ENCODE peak calls at places on chromosomes 12 and 14, in seven cellular contexts. D is stimulated activated CD4-positive, alpha-beta T cell treated with anti-CD3 and anti-CD28 coated beads, Interleukin-4, amount 100 ng/mL, for 4 hours; P is NCI-H1092; N is stimulated activated CD8-positive, alpha-beta memory T cell treated with anti-CD3 and anti-CD28 coated beads, Interleukin-7, amount 100 ng/mL, for 1 hour; E is AG10803; F is CD4-positive, CD25-positive, alpha-beta regulatory T cell; W is gastrocnemius medialis. J is an unnamed sample.

GRCh38 chr12:28699029-28699428 is 450.0 kb upstream of the FAR2 start:
- DNase-seq in F (no peak), N (no peak), W (no peak), D (no peak), P (no peak), E (peak; percentile 25), J (no peak)

GRCh38 chr12:55068416-55069010 is 48.7 kb downstream of the NEUROD4 start:
- DNase-seq in E (peak; percentile 56), N (no peak), P (peak; percentile 65), D (no peak), W (no peak), F (no peak), J (peak; percentile 82)

GRCh38 chr12:89901319-89901718 is 192.7 kb upstream of the ATP2B1 start:
- DNase-seq in E (no peak), W (no peak), P (no peak), F (no peak), N (no peak), D (no peak), J (no peak)

GRCh38 chr12:51345681-51346080 is 798 bp downstream of the CELA1 start:
- DNase-seq in P (no peak), W (no peak), E (no peak), F (no peak), N (no peak), D (no peak), J (no peak)

GRCh38 chr12:13962699-13963098 is 18.7 kb downstream of the GRIN2B start:
- DNase-seq in P (no peak), N (no peak), E (no peak), W (no peak), D (no peak), F (no peak), J (no peak)

GRCh38 chr12:105107176-105107496 is 395 bp upstream of the WASHC4 start:
- DNase-seq in E (peak; percentile 52), W (no peak), F (no peak), N (no peak), P (no peak), D (no peak), J (peak; percentile 66)

GRCh38 chr12:108133482-108133881 is 4.4 kb downstream of the WSCD2 start:
- DNase-seq in P (no peak), N (no peak), E (no peak), D (no peak), W (no peak), F (no peak), J (no peak)

GRCh38 chr12:8449293-8449944 is 6.3 kb upstream of the CLEC6A start:
- DNase-seq in F (no peak), N (no peak), W (no peak), E (no peak), D (no peak), P (no peak), J (no peak)

GRCh38 chr12:108788911-108789310 is 57.6 kb upstream of the CORO1C start:
- DNase-seq in E (no peak), F (no peak), N (no peak), W (no peak), D (no peak), P (no peak), J (no peak)

GRCh38 chr14:50773632-50774541 is 57.1 kb downstream of the NIN start:
- DNase-seq in W (peak; percentile 53), N (no peak), P (no peak), E (peak; percentile 53), D (no peak), F (no peak), J (peak; percentile 64)

GRCh38 chr14:57266060-57266459 is 2.6 kb downstream of the EXOC5 start:
- DNase-seq in W (no peak), F (no peak), E (peak; percentile 17), P (no peak), D (no peak), N (no peak), J (no peak)

GRCh38 chr12:132444957-132445883 is 44.7 kb upstream of the FBRSL1 start:
- DNase-seq in N (peak; percentile 33), D (peak; percentile 79), W (peak; percentile 23), E (no peak), P (no peak), F (peak; percentile 52), J (no peak)

GRCh38 chr12:55972045-55972843 is 1.6 kb upstream of the RAB5B start:
- DNase-seq in P (no peak), N (no peak), D (no peak), E (peak; percentile 68), F (no peak), W (no peak), J (peak; percentile 65)

GRCh38 chr14:30243805-30244204 is 315.2 kb upstream of the G2E3 start:
- DNase-seq in E (peak; percentile 61), D (no peak), N (no peak), P (no peak), F (no peak), W (no peak), J (peak; percentile 64)

GRCh38 chr12:104782296-104782695 is 175.8 kb downstream of the SLC41A2 start:
- DNase-seq in W (no peak), P (no peak), N (no peak), F (no peak), D (no peak), E (no peak), J (no peak)

GRCh38 chr14:51619551-51619950 is 32.2 kb upstream of the FRMD6 start:
- DNase-seq in P (no peak), W (no peak), F (no peak), N (no peak), E (no peak), D (no peak), J (no peak)

GRCh38 chr14:102775855-102776760 is 1.1 kb upstream of the TRAF3 start:
- DNase-seq in E (peak; percentile 69), F (no peak), P (no peak), D (no peak), W (no peak), N (no peak), J (peak; percentile 74)

GRCh38 chr14:20680843-20681347 is 3.5 kb upstream of the RNASE4 start:
- DNase-seq in N (no peak), W (peak; percentile 30), P (no peak), D (peak; percentile 49), F (no peak), E (no peak), J (peak; percentile 64)

GRCh38 chr14:100406505-100407131 is 83.5 kb downstream of the SLC25A47 start:
- DNase-seq in W (peak; percentile 33), N (no peak), E (peak; percentile 43), P (no peak), D (no peak), F (no peak), J (peak; percentile 36)

GRCh38 chr12:53224268-53224896 is 7.6 kb downstream of the RARG start:
- DNase-seq in P (no peak), N (no peak), E (no peak), D (no peak), F (no peak), W (no peak), J (no peak)

GRCh38 chr12:7130791-7131501 is 775 bp downstream of the CLSTN3 start:
- DNase-seq in N (no peak), F (peak; percentile 41), D (peak; percentile 41), E (peak; percentile 31), W (no peak), P (no peak), J (peak; percentile 70)